ENCODE peak calls at places on chromosome 3, in four cellular contexts. One of them, this sample, is unnamed.

GRCh38 chr3:172461530-172462138 is 13.4 kb upstream of the GHSR start:
- DNase-seq in omental fat pad: no peak
- DNase-seq in left ventricle myocardium superior: no peak
- DNase-seq in stimulated activated CD4-positive, alpha-beta T cell treated with anti-CD3 and anti-CD28 coated beads, Interleukin-12 subunit alpha, Interleukin-12 subunit beta, amount 100 ng/mL, for 4 hours: no peak
- DNase-seq in this sample: peak

GRCh38 chr3:37223084-37223975 is 48.9 kb upstream of the LRRFIP2 start:
- DNase-seq in left ventricle myocardium superior: no peak
- DNase-seq in stimulated activated CD4-positive, alpha-beta T cell treated with anti-CD3 and anti-CD28 coated beads, Interleukin-12 subunit alpha, Interleukin-12 subunit beta, amount 100 ng/mL, for 4 hours: no peak
- DNase-seq in omental fat pad: no peak
- DNase-seq in this sample: no peak

GRCh38 chr3:151044706-151045105 is 40.8 kb upstream of the MED12L start:
- DNase-seq in stimulated activated CD4-positive, alpha-beta T cell treated with anti-CD3 and anti-CD28 coated beads, Interleukin-12 subunit alpha, Interleukin-12 subunit beta, amount 100 ng/mL, for 4 hours: no peak
- DNase-seq in omental fat pad: no peak
- DNase-seq in left ventricle myocardium superior: no peak
- DNase-seq in this sample: no peak

GRCh38 chr3:9213019-9213646 is 36.3 kb downstream of the SRGAP3 start:
- DNase-seq in omental fat pad: no peak
- DNase-seq in stimulated activated CD4-positive, alpha-beta T cell treated with anti-CD3 and anti-CD28 coated beads, Interleukin-12 subunit alpha, Interleukin-12 subunit beta, amount 100 ng/mL, for 4 hours: no peak
- DNase-seq in left ventricle myocardium superior: no peak
- DNase-seq in this sample: peak

GRCh38 chr3:172582712-172583111 is 59.5 kb upstream of the TNFSF10 start:
- DNase-seq in left ventricle myocardium superior: no peak
- DNase-seq in stimulated activated CD4-positive, alpha-beta T cell treated with anti-CD3 and anti-CD28 coated beads, Interleukin-12 subunit alpha, Interleukin-12 subunit beta, amount 100 ng/mL, for 4 hours: no peak
- DNase-seq in omental fat pad: no peak
- DNase-seq in this sample: no peak

GRCh38 chr3:85589145-85589544 is 630.4 kb downstream of the CADM2 start:
- DNase-seq in left ventricle myocardium superior: no peak
- DNase-seq in omental fat pad: no peak
- DNase-seq in stimulated activated CD4-positive, alpha-beta T cell treated with anti-CD3 and anti-CD28 coated beads, Interleukin-12 subunit alpha, Interleukin-12 subunit beta, amount 100 ng/mL, for 4 hours: no peak
- DNase-seq in this sample: no peak

GRCh38 chr3:150275946-150276345 is 132.2 kb upstream of the TSC22D2 start:
- DNase-seq in stimulated activated CD4-positive, alpha-beta T cell treated with anti-CD3 and anti-CD28 coated beads, Interleukin-12 subunit alpha, Interleukin-12 subunit beta, amount 100 ng/mL, for 4 hours: no peak
- DNase-seq in omental fat pad: no peak
- DNase-seq in left ventricle myocardium superior: no peak
- DNase-seq in this sample: no peak

GRCh38 chr3:50050361-50050760 is 38.4 kb upstream of the RBM5 start:
- DNase-seq in stimulated activated CD4-positive, alpha-beta T cell treated with anti-CD3 and anti-CD28 coated beads, Interleukin-12 subunit alpha, Interleukin-12 subunit beta, amount 100 ng/mL, for 4 hours: no peak
- DNase-seq in omental fat pad: no peak
- DNase-seq in left ventricle myocardium superior: no peak
- DNase-seq in this sample: peak

GRCh38 chr3:139758654-139759291 is 81.0 kb upstream of the NMNAT3 start:
- DNase-seq in omental fat pad: no peak
- DNase-seq in left ventricle myocardium superior: no peak
- DNase-seq in stimulated activated CD4-positive, alpha-beta T cell treated with anti-CD3 and anti-CD28 coated beads, Interleukin-12 subunit alpha, Interleukin-12 subunit beta, amount 100 ng/mL, for 4 hours: no peak
- DNase-seq in this sample: no peak

GRCh38 chr3:14943042-14943441 is 4.3 kb upstream of the NR2C2 start:
- DNase-seq in left ventricle myocardium superior: no peak
- DNase-seq in stimulated activated CD4-positive, alpha-beta T cell treated with anti-CD3 and anti-CD28 coated beads, Interleukin-12 subunit alpha, Interleukin-12 subunit beta, amount 100 ng/mL, for 4 hours: no peak
- DNase-seq in omental fat pad: no peak
- DNase-seq in this sample: no peak

GRCh38 chr3:87333393-87333892 is 57.1 kb upstream of the POU1F1 start:
- DNase-seq in omental fat pad: no peak
- DNase-seq in left ventricle myocardium superior: no peak
- DNase-seq in stimulated activated CD4-positive, alpha-beta T cell treated with anti-CD3 and anti-CD28 coated beads, Interleukin-12 subunit alpha, Interleukin-12 subunit beta, amount 100 ng/mL, for 4 hours: no peak
- DNase-seq in this sample: peak

This sample was measured in SHP77 treated with DMSO at 0.1 percent for 48 hours.